ENCODE peak calls at places on chromosomes 13 and 19, in eight cellular contexts. S is IMR-90, K is GM13977, A is T-helper 2 cell, T is aorta, R is M059J, V is fibroblast of mammary gland, D is activated B cell treated with CpG ODN at 0.5 μM for 24 hours. Q is an unnamed sample.

GRCh38 chr19:2949939-2950285 is 5.1 kb upstream of the ZNF77 start:
- DNase-seq in V (no peak), T (no peak), R (peak), A (no peak), S (peak), D (no peak), K (no peak), Q (no peak)

GRCh38 chr19:45484273-45484945 is 12.4 kb downstream of the RTN2 start:
- DNase-seq in T (no peak), K (no peak), D (no peak), R (peak), V (peak), A (no peak), S (no peak), Q (no peak)

GRCh38 chr13:73945871-73946270 is 188.3 kb downstream of the KLF12 start:
- DNase-seq in T (peak), K (no peak), D (no peak), R (peak), A (no peak), V (peak), S (no peak), Q (no peak)

GRCh38 chr13:104779311-104779710 is 1713.1 kb upstream of the SLC10A2 start:
- DNase-seq in V (peak), K (no peak), R (peak), T (no peak), A (no peak), S (peak), D (no peak), Q (no peak)

GRCh38 chr13:110876592-110876991 is 38.3 kb downstream of the ANKRD10 start:
- DNase-seq in S (no peak), T (no peak), R (no peak), V (no peak), D (no peak), K (no peak), A (no peak), Q (no peak)

GRCh38 chr19:56831279-56831678 is 9.2 kb downstream of the PEG3 start:
- DNase-seq in V (no peak), T (no peak), D (no peak), A (no peak), R (no peak), S (no peak), K (no peak), Q (no peak)

GRCh38 chr13:33229446-33230177 is 55.9 kb downstream of the STARD13 start:
- DNase-seq in V (no peak), T (no peak), S (no peak), D (no peak), A (no peak), K (no peak), R (peak), Q (no peak)

GRCh38 chr13:37306778-37307544 is 201.5 kb upstream of the CSNK1A1L start:
- DNase-seq in R (peak), T (no peak), S (peak), V (peak), K (no peak), A (no peak), D (no peak), Q (no peak)

GRCh38 chr13:27533155-27533643 is 82.8 kb upstream of the MTIF3 start:
- DNase-seq in S (peak), V (peak), K (peak), R (peak), D (peak), A (peak), T (peak), Q (peak)

Q was measured in Peyer's patch.